ENCODE peak calls at places on chromosomes 11 and 22, in seven cellular contexts. O, H, G, B, C, Y and V are unnamed samples.

GRCh38 chr11:115521874-115522273 is 17.7 kb upstream of the CADM1 start:
- DNase-seq in O (no peak), H (no peak), G (no peak), B (no peak), C (no peak), Y (no peak), V (no peak)

GRCh38 chr11:69670158-69670845 is 4.9 kb downstream of the LTO1 start:
- DNase-seq in O (no peak), H (peak), G (peak), B (peak), C (peak), Y (no peak), V (peak)

GRCh38 chr11:128715691-128716153 is 21.9 kb downstream of the FLI1 start:
- DNase-seq in O (peak), H (peak), G (no peak), B (peak), C (no peak), Y (no peak), V (peak)

GRCh38 chr11:66693356-66694055 is 15.8 kb upstream of the RBM4B start:
- DNase-seq in O (no peak), H (no peak), G (no peak), B (no peak), C (no peak), Y (no peak), V (no peak)

GRCh38 chr22:49502126-49502826 is 325.4 kb downstream of the BRD1 start:
- DNase-seq in O (peak), H (no peak), G (no peak), B (no peak), C (no peak), Y (no peak), V (peak)

GRCh38 chr11:65298655-65299179 is 15.9 kb upstream of the CDC42EP2 start:
- DNase-seq in O (no peak), H (no peak), G (no peak), B (peak), C (peak), Y (no peak), V (peak)

GRCh38 chr11:66113132-66113856 is 43.2 kb downstream of the PACS1 start:
- DNase-seq in O (no peak), H (peak), G (no peak), B (peak), C (no peak), Y (no peak), V (peak)

GRCh38 chr22:31753634-31754471 is at the start of gene DEPDC5:
- DNase-seq in O (peak), H (peak), G (peak), B (peak), C (peak), Y (peak), V (peak)

GRCh38 chr11:45578286-45578685 is 87.1 kb downstream of the CHST1 start:
- DNase-seq in O (no peak), H (no peak), G (no peak), B (no peak), C (no peak), Y (no peak), V (no peak)

GRCh38 chr11:44066732-44067131 is 662 bp downstream of the ACCS start:
- DNase-seq in O (peak), H (peak), G (peak), B (peak), C (peak), Y (no peak), V (peak)

GRCh38 chr11:2377511-2378443 is 667 bp downstream of the CD81 start:
- DNase-seq in O (no peak), H (peak), G (peak), B (peak), C (no peak), Y (no peak), V (peak)

GRCh38 chr22:42630901-42631602 is 9.3 kb downstream of the ATP5MGL start:
- DNase-seq in O (no peak), H (no peak), G (no peak), B (no peak), C (no peak), Y (no peak), V (peak)

GRCh38 chr22:42635531-42635930 is 4.9 kb downstream of the ATP5MGL start:
- DNase-seq in O (peak), H (peak), G (no peak), B (peak), C (peak), Y (peak), V (peak)

GRCh38 chr22:42633013-42633412 is 7.4 kb downstream of the ATP5MGL start:
- DNase-seq in O (no peak), H (no peak), G (no peak), B (no peak), C (no peak), Y (no peak), V (no peak)

GRCh38 chr22:42630211-42630610 is 10.2 kb downstream of the ATP5MGL start:
- DNase-seq in O (no peak), H (no peak), G (no peak), B (no peak), C (no peak), Y (no peak), V (no peak)

GRCh38 chr22:42632096-42632495 is 8.3 kb downstream of the ATP5MGL start:
- DNase-seq in O (no peak), H (no peak), G (no peak), B (no peak), C (no peak), Y (no peak), V (no peak)
- TF ChIP-seq CTCF in O (peak), H (peak), G (no peak), B (peak), C (peak), Y (peak), V (peak)

GRCh38 chr11:62602141-62603071 is 741 bp upstream of the MTA2 start:
- DNase-seq in O (no peak), H (no peak), G (peak), B (peak), C (peak), Y (no peak), V (peak)
- TF ChIP-seq CTCF in O (peak), H (no peak), G (no peak), B (no peak), C (no peak), Y (no peak), V (no peak)

DNA sequence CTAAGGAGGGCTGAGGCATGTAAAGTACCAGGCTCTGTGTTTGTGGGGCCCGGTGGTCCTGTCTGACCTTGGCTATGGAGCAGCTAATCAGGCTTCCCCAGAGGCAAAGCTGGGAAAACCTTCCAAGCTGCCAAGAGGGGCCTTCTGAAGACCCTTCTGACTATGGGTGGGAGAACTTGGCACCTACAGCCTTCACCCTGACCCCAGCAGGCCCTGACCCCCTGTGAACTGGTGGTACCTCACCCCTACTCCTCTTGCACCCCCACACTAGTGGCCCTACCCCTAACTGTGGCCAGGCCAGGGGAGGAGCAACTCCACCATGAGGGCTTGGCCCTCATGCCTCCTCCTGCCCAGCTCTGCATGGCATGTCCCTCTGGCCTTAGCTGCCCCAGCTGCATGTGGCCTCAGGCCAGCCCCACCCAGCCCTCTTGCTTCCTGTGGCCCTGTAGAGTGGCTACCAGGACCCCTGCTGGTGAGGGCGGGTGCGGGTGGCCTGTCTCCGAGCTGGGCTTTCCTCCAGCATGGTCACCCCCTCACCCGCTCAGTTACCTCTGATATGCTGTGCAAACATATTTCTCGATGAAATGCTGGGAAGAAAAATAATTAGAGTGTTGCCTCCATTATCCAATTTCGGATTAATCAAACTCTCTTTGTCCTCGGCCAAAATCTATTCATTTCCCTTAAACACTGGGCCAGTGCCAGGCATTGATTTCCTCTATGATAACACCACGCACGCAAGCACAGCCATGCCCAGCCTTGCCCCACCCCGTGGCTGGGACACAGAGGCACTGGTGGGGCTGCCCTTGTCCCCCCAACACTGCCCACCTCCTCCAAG is 7.5 kb downstream of the GNAZ start:
- DNase-seq in O (no peak), H (no peak), G (no peak), B (no peak), C (no peak), Y (no peak), V (no peak)
- TF ChIP-seq CTCF in O (no peak), H (no peak), G (peak), B (no peak), C (no peak), Y (no peak), V (no peak)

GRCh38 chr22:24768537-24769374 is 5.8 kb downstream of the PIWIL3 start:
- DNase-seq in O (no peak), H (peak), G (peak), B (peak), C (peak), Y (peak), V (peak)
- TF ChIP-seq CTCF in O (peak), H (peak), G (peak), B (peak), C (peak), Y (peak), V (peak)

DNA sequence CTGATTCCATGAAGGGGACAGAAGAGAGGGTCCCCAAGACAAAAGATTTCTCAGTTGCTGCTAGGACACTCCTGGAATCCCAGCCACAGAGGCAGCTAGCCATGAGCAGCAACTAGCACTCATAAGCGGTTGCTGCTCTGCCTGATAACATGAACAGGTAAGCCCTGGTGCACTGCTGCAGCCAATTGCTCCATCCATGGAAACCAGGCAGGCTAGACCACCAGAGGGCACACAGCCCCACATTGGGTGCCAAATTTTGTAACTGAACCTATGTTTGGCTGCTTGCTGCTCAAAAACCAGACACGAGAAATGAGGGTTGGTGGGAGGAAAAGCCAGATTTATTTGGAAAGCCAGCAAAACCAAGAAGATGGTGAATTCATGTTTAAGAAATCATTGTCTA is 21.9 kb upstream of the QSER1 start:
- DNase-seq in O (no peak), H (no peak), G (no peak), B (no peak), C (no peak), Y (no peak), V (no peak)
- TF ChIP-seq CTCF in O (peak), H (peak), G (peak), B (peak), C (peak), Y (no peak), V (peak)

GRCh38 chr11:38274031-38274430 is 1676.0 kb upstream of the RAG2 start:
- DNase-seq in O (no peak), H (no peak), G (no peak), B (no peak), C (no peak), Y (no peak), V (peak)
- TF ChIP-seq CTCF in O (no peak), H (no peak), G (no peak), B (no peak), C (no peak), Y (no peak), V (no peak)

GRCh38 chr11:94997437-94997836 is 23.9 kb downstream of the KDM4D start:
- DNase-seq in O (no peak), H (no peak), G (no peak), B (no peak), C (no peak), Y (no peak), V (no peak)
- TF ChIP-seq CTCF in O (peak), H (no peak), G (no peak), B (no peak), C (no peak), Y (no peak), V (no peak)